ENCODE peak calls at places on chromosomes 4 and X, in four cellular contexts. T, X, K and L are unnamed samples. For H3K4me1, the result is how much of the 10 kb centered on the place peaks cover.

GRCh38 chrX:65643046-65643785 is 24.2 kb upstream of the MSN start:
- DNase-seq in T (no peak), X (no peak), K (no peak), L (no peak)

GRCh38 chr4:72701987-72702819 is 133.2 kb upstream of the ADAMTS3 start:
- DNase-seq in T (no peak), X (peak), K (peak), L (no peak)

GRCh38 chr4:140851032-140851636 is 94.9 kb upstream of the TBC1D9 start:
- DNase-seq in T (no peak), X (peak), K (peak), L (peak)

GRCh38 chr4:172898715-172899114 is 269.9 kb upstream of the GALNT7 start:
- DNase-seq in T (no peak), X (no peak), K (no peak), L (no peak)

GRCh38 chrX:150643271-150643670 is 49.9 kb upstream of the MTMR1 start:
- DNase-seq in T (no peak), X (no peak), K (no peak), L (no peak)

GRCh38 chr4:87985097-87985886 is 9.8 kb downstream of the SPP1 start:
- DNase-seq in T (peak), X (no peak), K (peak), L (peak)

GRCh38 chr4:139873111-139873866 is 207.7 kb downstream of the MGST2 start:
- DNase-seq in T (no peak), X (no peak), K (no peak), L (no peak)

GRCh38 chr4:165668694-165669093 is 204.3 kb upstream of the TLL1 start:
- DNase-seq in T (no peak), X (no peak), K (no peak), L (no peak)

GRCh38 chrX:30865020-30865419 is 24.0 kb downstream of the TAB3 start:
- DNase-seq in T (no peak), X (peak), K (peak), L (peak)

GRCh38 chrX:65034641-65035450 is 58.6 kb upstream of the ZC4H2 start:
- DNase-seq in T (peak), X (peak), K (peak), L (peak)

GRCh38 chr4:1752284-1753041 is 31.1 kb downstream of the TACC3 start:
- DNase-seq in T (no peak), X (peak), K (peak), L (peak)

GRCh38 chrX:132034648-132035047 is 11.5 kb downstream of the STK26 start:
- DNase-seq in T (no peak), X (no peak), K (no peak), L (no peak)

DNA sequence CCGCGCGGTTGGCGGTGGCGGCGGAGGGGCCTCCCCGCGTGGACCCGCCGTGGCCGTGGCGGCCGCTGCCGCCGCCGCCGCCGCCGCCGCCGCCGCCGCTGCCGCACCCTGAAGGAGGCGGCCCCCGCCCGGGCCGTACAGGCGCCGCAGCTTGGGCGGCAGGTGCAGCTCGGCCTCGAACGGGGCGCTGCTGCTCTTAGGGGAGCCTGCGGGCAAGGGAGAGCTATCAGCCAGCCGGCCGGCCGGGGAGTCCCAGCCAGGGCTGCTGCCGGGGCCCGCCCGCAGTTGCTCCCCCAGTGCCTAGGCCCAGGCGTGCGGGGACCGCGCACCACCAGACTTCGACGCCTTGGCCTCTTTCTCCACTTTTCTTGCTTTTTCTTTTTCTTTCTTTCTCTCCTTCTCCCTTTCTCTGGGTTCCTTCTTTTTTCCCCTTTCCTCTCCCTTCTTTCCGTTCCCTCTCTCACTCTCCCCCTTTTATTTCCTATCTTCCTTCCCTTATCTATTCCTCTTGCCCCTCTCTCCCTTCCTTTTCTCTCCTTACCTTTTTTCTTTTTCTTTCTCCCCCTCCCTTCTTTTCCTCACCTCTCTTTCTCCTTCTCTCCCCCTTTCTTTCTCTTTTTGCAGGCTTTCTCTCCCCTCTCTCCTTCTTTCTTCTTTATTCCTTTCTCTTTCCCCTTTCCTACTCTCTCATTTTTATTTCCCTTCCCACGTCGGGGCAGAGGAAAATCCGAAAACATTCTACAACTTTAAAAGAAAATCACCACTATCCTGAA is 2.0 kb downstream of the ARX start:
- DNase-seq in T (no peak), X (peak), K (no peak), L (no peak)
- H3K4me3 ChIP-seq in T (no peak), X (no peak), K (no peak), L (no peak)

GRCh38 chr4:168678751-168679366 is 182.0 kb downstream of the PALLD start:
- DNase-seq in T (no peak), X (no peak), K (no peak), L (no peak)
- H3K27ac ChIP-seq in T (no peak), X (no peak), K (no peak), L (no peak)

GRCh38 chr4:7675612-7676320 is 241.0 kb upstream of the PSAPL1 start:
- DNase-seq in T (no peak), X (no peak), K (no peak), L (no peak)

GRCh38 chr4:7676376-7676775 is 241.6 kb upstream of the PSAPL1 start:
- DNase-seq in T (no peak), X (no peak), K (no peak), L (no peak)

GRCh38 chr4:7674706-7675105 is 240.0 kb upstream of the PSAPL1 start:
- DNase-seq in T (no peak), X (no peak), K (no peak), L (no peak)

GRCh38 chr4:7677086-7677485 is 242.4 kb upstream of the PSAPL1 start:
- DNase-seq in T (no peak), X (no peak), K (no peak), L (no peak)

DNA sequence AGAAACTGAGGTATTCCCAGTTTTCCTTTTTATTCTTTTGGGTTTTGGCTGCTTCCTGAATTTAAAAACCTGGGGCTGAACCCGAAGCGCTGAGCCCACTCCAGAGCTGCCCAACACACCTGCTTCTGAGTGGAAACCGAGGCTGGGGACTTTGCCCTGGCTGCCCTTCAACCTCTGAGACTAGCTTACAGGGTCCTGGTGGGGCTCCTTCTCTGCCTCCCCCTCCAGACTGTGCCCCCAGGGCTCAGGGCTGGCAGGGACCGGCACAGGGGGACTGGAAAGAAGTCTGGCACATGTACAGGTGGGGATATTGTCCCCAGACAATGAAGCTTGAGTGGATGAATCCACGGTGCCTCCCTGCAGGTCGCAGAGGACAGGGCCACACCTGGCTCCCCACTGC is 240.4 kb upstream of the PSAPL1 start:
- DNase-seq in T (no peak), X (no peak), K (no peak), L (no peak)
- H3K4me1 ChIP-seq in T (under half), X (under half), K (under half), L (under half)

DNA sequence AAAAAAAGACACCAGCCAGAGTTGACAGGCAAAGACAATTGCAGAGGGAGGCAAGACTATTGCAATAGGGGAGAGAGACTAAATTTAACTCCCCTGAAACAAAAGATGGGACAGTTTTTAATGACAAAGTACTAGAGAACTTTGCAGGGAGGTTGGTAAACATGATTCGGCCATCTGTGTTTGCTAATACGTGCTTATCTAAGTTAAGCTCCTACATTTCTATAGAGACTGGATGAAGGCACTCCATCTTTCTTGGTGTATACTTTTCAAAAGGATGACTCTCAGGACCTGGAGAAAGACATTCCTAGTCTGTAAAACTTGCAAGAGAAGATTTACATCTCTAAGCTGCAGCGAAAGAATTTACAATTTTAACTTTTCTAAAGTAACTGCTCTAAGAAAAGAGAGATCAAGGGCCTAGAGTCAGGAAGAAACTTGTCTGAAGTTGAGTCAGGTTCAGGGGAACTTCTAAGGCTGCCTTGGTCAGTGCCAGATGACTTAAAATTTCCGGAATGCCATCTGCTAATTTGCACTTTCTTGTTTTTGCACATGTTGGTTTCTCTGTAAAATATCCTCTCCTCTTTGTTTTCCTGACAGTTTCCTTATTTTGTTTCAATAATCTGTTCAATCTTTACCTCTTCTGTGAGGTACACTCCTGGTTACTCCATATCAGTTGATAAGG is 10.6 kb downstream of the ADAM29 start:
- DNase-seq in T (no peak), X (no peak), K (no peak), L (no peak)
- H3K4me3 ChIP-seq in T (no peak), X (no peak), K (no peak), L (no peak)